ENCODE peak calls at places on chromosomes 2 and 18, in six cellular contexts. B is islet precursor cell, S is stromal cell of bone marrow, F is A549, Y is NCI-H446 treated with DMSO at 0.1 percent for 48 hours, M is left cardiac atrium. Z is an unnamed sample.

GRCh38 chr2:234691226-234691600 is 194.3 kb upstream of the ARL4C start:
- DNase-seq in F (no peak), Y (peak), S (no peak), M (no peak), B (no peak), Z (no peak)

GRCh38 chr18:37873416-37873815 is 307.8 kb upstream of the CELF4 start:
- DNase-seq in F (no peak), B (no peak), S (no peak), M (no peak), Y (no peak), Z (no peak)

GRCh38 chr2:42777883-42778805 is 14.2 kb upstream of the OXER1 start:
- DNase-seq in Y (no peak), S (peak), M (no peak), B (no peak), F (no peak), Z (no peak)

GRCh38 chr2:236130349-236130998 is 37.7 kb downstream of the GBX2 start:
- DNase-seq in Y (no peak), F (no peak), B (no peak), M (no peak), S (no peak), Z (no peak)

GRCh38 chr2:218961651-218962570 is 2.4 kb downstream of the CDK5R2 start:
- DNase-seq in B (peak), M (no peak), F (no peak), S (no peak), Y (peak), Z (peak)

GRCh38 chr2:86301010-86301409 is 36.4 kb downstream of the REEP1 start:
- DNase-seq in S (no peak), M (no peak), B (peak), Y (no peak), F (no peak), Z (no peak)

GRCh38 chr18:68172842-68173549 is 541.9 kb downstream of the TMX3 start:
- DNase-seq in Y (no peak), F (no peak), M (no peak), B (peak), S (no peak), Z (no peak)

GRCh38 chr2:151106805-151107490 is 154.7 kb downstream of the RBM43 start:
- DNase-seq in B (no peak), Y (no peak), S (no peak), M (no peak), F (no peak), Z (no peak)

GRCh38 chr2:105455488-105455991 is 56.7 kb upstream of the FHL2 start:
- DNase-seq in Y (no peak), B (peak), M (peak), S (peak), F (peak), Z (no peak)

GRCh38 chr2:8794923-8795825 is 42.2 kb downstream of the KIDINS220 start:
- DNase-seq in S (peak), B (no peak), Y (no peak), F (no peak), M (no peak), Z (no peak)

GRCh38 chr2:12717988-12718661 is 1.4 kb downstream of the TRIB2 start:
- DNase-seq in M (no peak), F (peak), B (peak), S (no peak), Y (no peak), Z (peak)

GRCh38 chr18:35703043-35703688 is 121.6 kb downstream of the GALNT1 start:
- DNase-seq in B (no peak), S (no peak), M (no peak), Y (no peak), F (no peak), Z (no peak)

GRCh38 chr2:174012347-174013309 is 47.5 kb upstream of the SP3 start:
- DNase-seq in Y (no peak), M (peak), F (no peak), S (no peak), B (peak), Z (no peak)

GRCh38 chr2:231334179-231334930 is 61.2 kb upstream of the B3GNT7 start:
- DNase-seq in S (no peak), M (no peak), B (no peak), F (no peak), Y (no peak), Z (no peak)

GRCh38 chr2:224948859-224949258 is 93.4 kb downstream of the DOCK10 start:
- DNase-seq in F (no peak), S (no peak), M (no peak), B (no peak), Y (no peak), Z (no peak)

GRCh38 chr2:231554748-231555545 is 24.7 kb upstream of the NMUR1 start:
- DNase-seq in S (peak), Y (no peak), M (peak), F (no peak), B (no peak), Z (no peak)

GRCh38 chr2:15770606-15771005 is 169.7 kb upstream of the MYCN start:
- DNase-seq in S (no peak), Y (no peak), M (no peak), B (no peak), F (no peak), Z (no peak)

GRCh38 chr18:75475228-75475627 is 47.7 kb upstream of the SMIM21 start:
- DNase-seq in M (no peak), B (no peak), S (peak), F (no peak), Y (no peak), Z (no peak)

GRCh38 chr2:105887246-105887645 is 142.5 kb downstream of the NCK2 start:
- DNase-seq in F (no peak), S (no peak), B (no peak), M (no peak), Y (no peak), Z (no peak)

GRCh38 chr18:360676-361075 is 92.8 kb upstream of the THOC1 start:
- DNase-seq in Y (no peak), S (no peak), M (no peak), F (no peak), B (no peak), Z (no peak)

GRCh38 chr2:105754011-105754410 is 9.3 kb downstream of the NCK2 start:
- DNase-seq in Y (no peak), M (no peak), F (no peak), S (no peak), B (peak), Z (no peak)

GRCh38 chr2:190408538-190409271 is 550 bp downstream of the MFSD6 start:
- DNase-seq in F (peak), S (no peak), M (peak), B (no peak), Y (no peak), Z (peak)

GRCh38 chr2:56107486-56107885 is 76.3 kb upstream of the CCDC85A start:
- DNase-seq in Y (no peak), B (no peak), M (no peak), F (no peak), S (no peak), Z (no peak)

GRCh38 chr2:149330127-149331022 is at the start of gene LYPD6:
- DNase-seq in B (peak), Y (peak), S (peak), F (peak), M (peak), Z (peak)

GRCh38 chr2:165471349-165471975 is 2.0 kb downstream of the CSRNP3 start:
- DNase-seq in B (no peak), M (no peak), F (no peak), Y (peak), S (no peak), Z (peak)

GRCh38 chr2:81324046-81324445 is 1019.5 kb upstream of the LRRTM1 start:
- DNase-seq in F (no peak), S (no peak), M (no peak), B (peak), Y (no peak), Z (peak)

GRCh38 chr2:226031078-226031937 is 631.8 kb downstream of the NYAP2 start:
- DNase-seq in Y (peak), F (peak), B (peak), M (peak), S (peak), Z (peak)

GRCh38 chr2:133841905-133842304 is 273.6 kb upstream of the NCKAP5 start:
- DNase-seq in B (no peak), Y (no peak), M (peak), F (no peak), S (peak), Z (no peak)

GRCh38 chr2:226911932-226912331 is 76.1 kb downstream of the RHBDD1 start:
- DNase-seq in Y (no peak), S (no peak), F (no peak), B (no peak), M (no peak), Z (no peak)

GRCh38 chr2:37457401-37457901 is 113.0 kb downstream of the QPCT start:
- DNase-seq in Y (no peak), S (no peak), B (no peak), F (no peak), M (no peak), Z (no peak)

GRCh38 chr18:32300914-32301313 is 111.1 kb downstream of the MEP1B start:
- DNase-seq in B (no peak), S (peak), F (no peak), M (no peak), Y (no peak), Z (no peak)

GRCh38 chr2:85796549-85797262 is 42.9 kb downstream of the ATOH8 start:
- DNase-seq in M (peak), F (no peak), B (peak), Y (peak), S (no peak), Z (peak)

GRCh38 chr2:68196120-68196716 is 38.5 kb downstream of the PNO1 start:
- DNase-seq in F (no peak), Y (peak), B (no peak), M (peak), S (no peak), Z (peak)

GRCh38 chr2:21228041-21228895 is 104.5 kb downstream of the TDRD15 start:
- DNase-seq in F (no peak), S (no peak), Y (no peak), M (no peak), B (no peak), Z (no peak)